ENCODE peak calls at places on chromosomes 1 and 21, in eight cellular contexts. S is fibroblast of mammary gland, I is smooth muscle cell of the brain vasculature, E is SK-N-SH, G is NCI-H1105, N is dorsolateral prefrontal cortex, M is T follicular helper cell, R is coronary artery. L is an unnamed sample.

GRCh38 chr21:27695246-27695645 is 728.4 kb upstream of the ADAMTS5 start:
- DNase-seq in M (no peak), E (no peak), S (no peak), N (no peak), R (no peak), G (no peak), I (no peak), L (no peak)

GRCh38 chr21:41931041-41931451 is 22.8 kb downstream of the C2CD2 start:
- DNase-seq in M (no peak), I (no peak), E (no peak), R (no peak), S (no peak), N (no peak), G (no peak), L (no peak)

GRCh38 chr1:1019122-1019999 is 559 bp upstream of the AGRN start:
- DNase-seq in S (peak), M (peak), G (peak), I (no peak), N (peak), R (no peak), E (peak), L (peak)

GRCh38 chr1:161139765-161140164 is 7.3 kb upstream of the DEDD start:
- DNase-seq in R (no peak), M (no peak), I (no peak), S (peak), N (no peak), G (peak), E (peak), L (peak)

GRCh38 chr21:36859744-36860501 is 106.5 kb downstream of the HLCS start:
- DNase-seq in G (no peak), N (no peak), M (no peak), E (peak), S (peak), I (no peak), R (no peak), L (peak)

GRCh38 chr1:116772648-116773045 is 18.4 kb downstream of the CD2 start:
- DNase-seq in I (no peak), E (no peak), N (no peak), G (no peak), S (peak), M (no peak), R (no peak), L (no peak)

GRCh38 chr21:45080639-45081414 is 6.4 kb downstream of the ADARB1 start:
- DNase-seq in N (no peak), R (peak), I (no peak), E (no peak), M (peak), S (peak), G (no peak), L (peak)

GRCh38 chr1:226634156-226634588 is 85.6 kb downstream of the STUM start:
- DNase-seq in N (peak), S (peak), I (no peak), R (peak), M (peak), E (peak), G (peak), L (peak)

GRCh38 chr1:2334366-2334765 is 57.0 kb downstream of the MORN1 start:
- DNase-seq in E (no peak), G (no peak), M (no peak), S (no peak), N (no peak), I (no peak), R (no peak), L (no peak)

L was measured in BE2C.